ENCODE peak calls at places on chromosomes 7 and 10, in four cellular contexts. I, K, O and R are unnamed samples.
A peak's percentile ranks its signal among the peaks of the same experiment; 100 is the strongest.

GRCh38 chr7:85521108-85521694 is 334.3 kb upstream of the SEMA3D start:
- DNase-seq in O (no peak), I (no peak), K (no peak), R (no peak)

GRCh38 chr7:18086165-18087030 is 58.8 kb upstream of the PRPS1L1 start:
- DNase-seq in I (peak; percentile 25), K (no peak), O (peak; percentile 69), R (peak; percentile 18)

GRCh38 chr7:36723951-36724664 is at the start of gene AOAH:
- DNase-seq in K (no peak), O (no peak), I (no peak), R (no peak)

GRCh38 chr7:24812313-24812945 is 55.2 kb upstream of the GSDME start:
- DNase-seq in K (peak; percentile 46), O (peak; percentile 72), I (peak; percentile 60), R (peak; percentile 50)

GRCh38 chr10:91887900-91888225 is 21.4 kb downstream of the FGFBP3 start:
- DNase-seq in I (no peak), K (no peak), O (no peak), R (no peak)

GRCh38 chr7:92751902-92752901 is 84.2 kb downstream of the CDK6 start:
- DNase-seq in O (no peak), K (peak; percentile 93), I (no peak), R (peak; percentile 68)

GRCh38 chr10:130459851-130460490 is 323.8 kb downstream of the GLRX3 start:
- DNase-seq in K (no peak), I (no peak), O (peak; percentile 10), R (no peak)

GRCh38 chr7:142626420-142627035 is 122.7 kb upstream of the PRSS1 start:
- DNase-seq in I (peak; percentile 65), K (peak; percentile 25), O (peak; percentile 94), R (peak; percentile 16)

GRCh38 chr10:43220971-43221418 is 45.9 kb downstream of the RASGEF1A start:
- DNase-seq in I (no peak), O (no peak), K (no peak), R (no peak)

GRCh38 chr7:33744293-33744692 is 161.0 kb upstream of the BMPER start:
- DNase-seq in K (peak; percentile 58), I (peak; percentile 54), O (no peak), R (peak; percentile 48)

GRCh38 chr10:114472874-114473248 is 68.6 kb upstream of the AFAP1L2 start:
- DNase-seq in O (no peak), I (no peak), K (no peak), R (no peak)

GRCh38 chr10:110840225-110840922 is 31.4 kb upstream of the PDCD4 start:
- DNase-seq in I (no peak), O (no peak), K (peak; percentile 76), R (peak; percentile 41)

GRCh38 chr10:118321724-118322575 is 20.2 kb downstream of the FAM204A start:
- DNase-seq in I (no peak), O (no peak), K (no peak), R (no peak)

GRCh38 chr7:77244222-77244934 is 44.8 kb upstream of the FGL2 start:
- DNase-seq in K (no peak), O (no peak), I (no peak), R (no peak)

GRCh38 chr10:102231357-102232318 is 5.5 kb downstream of the ELOVL3 start:
- DNase-seq in I (peak; percentile 70), O (peak; percentile 94), K (peak; percentile 38), R (peak; percentile 94)

GRCh38 chr7:1979591-1980560 is 252.9 kb downstream of the MAD1L1 start:
- DNase-seq in K (no peak), O (no peak), I (peak; percentile 64), R (no peak)

GRCh38 chr7:134995239-134996096 is 9.2 kb downstream of the AGBL3 start:
- DNase-seq in I (no peak), K (no peak), O (no peak), R (no peak)

GRCh38 chr7:19030280-19030679 is 87.2 kb downstream of the TWIST1 start:
- DNase-seq in K (no peak), O (no peak), I (no peak), R (no peak)

GRCh38 chr7:27560706-27561235 is 101.9 kb downstream of the HIBADH start:
- DNase-seq in O (no peak), K (no peak), I (no peak), R (no peak)

GRCh38 chr7:131285558-131285957 is 42.1 kb upstream of the MKLN1 start:
- DNase-seq in K (no peak), I (no peak), O (no peak), R (no peak)

GRCh38 chr7:47080816-47081215 is 501.1 kb downstream of the TNS3 start:
- DNase-seq in I (no peak), O (no peak), K (no peak), R (no peak)

GRCh38 chr7:73646785-73647724 is 20.6 kb upstream of the VPS37D start:
- DNase-seq in K (no peak), I (no peak), O (no peak), R (no peak)

GRCh38 chr7:125059861-125060456 is 130.3 kb upstream of the POT1 start:
- DNase-seq in I (no peak), K (no peak), O (no peak), R (no peak)

GRCh38 chr7:1367501-1367900 is 91.8 kb downstream of the MICALL2 start:
- DNase-seq in O (no peak), I (no peak), K (no peak), R (no peak)

GRCh38 chr10:11772575-11773288 is 30.6 kb downstream of the ECHDC3 start:
- DNase-seq in O (no peak), I (no peak), K (no peak), R (no peak)

GRCh38 chr7:88759216-88759955 is at the start of gene ZNF804B:
- DNase-seq in O (peak; percentile 75), K (no peak), I (no peak), R (no peak)

GRCh38 chr7:113751547-113751946 is 167.3 kb downstream of the PPP1R3A start:
- DNase-seq in I (no peak), K (no peak), O (no peak), R (no peak)

GRCh38 chr7:20157456-20157855 is 59.7 kb downstream of the MACC1 start:
- DNase-seq in O (no peak), I (no peak), K (no peak), R (no peak)

GRCh38 chr10:44259090-44259874 is 125.6 kb downstream of the CXCL12 start:
- DNase-seq in K (peak; percentile 99), O (no peak), I (no peak), R (no peak)

GRCh38 chr10:111524134-111524533 is 447.3 kb downstream of the ADRA2A start:
- DNase-seq in O (no peak), I (no peak), K (no peak), R (no peak)

GRCh38 chr7:28668085-28668484 is 255.8 kb downstream of the CREB5 start:
- DNase-seq in O (no peak), K (no peak), I (no peak), R (no peak)

GRCh38 chr10:121655254-121656142 is 57.3 kb upstream of the FGFR2 start:
- DNase-seq in I (no peak), O (no peak), K (no peak), R (no peak)

GRCh38 chr7:44251269-44251668 is 50.5 kb downstream of the YKT6 start:
- DNase-seq in I (no peak), K (no peak), O (no peak), R (no peak)

GRCh38 chr7:22499044-22499443 is 944 bp downstream of the STEAP1B start:
- DNase-seq in O (no peak), K (no peak), I (no peak), R (no peak)

GRCh38 chr7:144391823-144392255 is 11.7 kb downstream of the NOBOX start:
- DNase-seq in K (peak; percentile 46), O (peak; percentile 45), I (peak; percentile 56), R (peak; percentile 48)
- TF ChIP-seq RAD21 in K (peak; percentile 34), O (peak; percentile 90), I (peak; percentile 84), R (peak; percentile 90)

DNA sequence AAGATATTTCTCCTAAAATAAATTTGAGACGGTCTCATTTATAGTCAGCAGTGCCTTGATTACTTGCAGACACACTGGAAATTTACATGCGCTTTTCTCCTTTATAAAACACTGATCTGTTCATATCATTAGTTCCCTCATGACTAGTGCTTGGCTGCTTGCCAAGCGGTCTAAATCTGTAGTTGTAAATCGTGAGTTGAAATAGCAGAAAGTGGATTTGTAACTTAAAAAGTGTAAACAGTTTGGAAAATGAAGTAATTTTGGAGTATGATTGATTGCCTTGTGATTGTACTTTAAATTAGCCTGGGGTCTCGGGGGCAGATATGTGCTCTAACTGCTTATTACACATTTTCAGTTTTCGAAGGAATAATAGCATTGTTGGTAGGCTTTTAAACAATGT is 73.1 kb downstream of the ARID5B start:
- DNase-seq in K (no peak), I (no peak), O (no peak), R (no peak)
- TF ChIP-seq JUN in K (no peak), I (no peak), O (no peak), R (no peak)

GRCh38 chr7:140476698-140477261 is 2.5 kb downstream of the MKRN1 start:
- DNase-seq in O (no peak), I (peak; percentile 42), K (no peak), R (no peak)

GRCh38 chr7:140479739-140480084 is 407 bp upstream of the MKRN1 start:
- DNase-seq in O (no peak), I (no peak), K (no peak), R (no peak)

GRCh38 chr7:140478361-140479061 is 794 bp downstream of the MKRN1 start:
- DNase-seq in O (peak; percentile 72), I (no peak), K (no peak), R (peak; percentile 39)

GRCh38 chr7:140479062-140479738 is at the start of gene MKRN1:
- DNase-seq in K (peak; percentile 93), I (peak; percentile 100), O (peak; percentile 97), R (peak; percentile 91)

DNA sequence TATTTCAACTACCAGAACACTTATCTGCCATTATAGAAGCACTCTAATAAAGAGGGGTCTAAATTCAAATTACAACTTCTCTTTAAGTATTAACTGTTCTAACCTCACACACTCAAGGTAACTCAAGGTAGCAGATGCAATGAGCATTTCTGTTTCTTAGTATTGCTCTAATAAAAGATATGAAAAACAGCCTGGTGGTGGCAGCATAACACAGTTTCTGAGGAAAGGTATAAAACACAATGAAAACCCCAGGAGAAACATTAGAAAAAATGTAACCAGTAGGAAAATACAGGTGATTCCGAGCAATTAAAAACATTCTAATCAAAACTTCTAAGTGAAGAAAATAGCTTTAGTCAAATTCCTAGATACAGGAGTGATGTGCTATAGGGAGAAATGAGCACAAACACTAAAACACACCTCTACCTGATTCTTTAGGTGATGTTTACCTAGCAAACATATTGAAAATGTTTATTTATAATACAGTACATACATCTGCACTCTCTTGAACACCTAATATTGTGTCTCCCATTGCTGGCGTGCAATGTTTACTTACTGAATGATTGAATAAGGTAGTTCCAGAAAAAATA is 3.5 kb downstream of the MKRN1 start:
- DNase-seq in O (no peak), I (peak; percentile 50), K (peak; percentile 46), R (peak; percentile 73)
- TF ChIP-seq RAD21 in O (peak; percentile 61), I (peak; percentile 91), K (peak; percentile 43), R (peak; percentile 72)

DNA sequence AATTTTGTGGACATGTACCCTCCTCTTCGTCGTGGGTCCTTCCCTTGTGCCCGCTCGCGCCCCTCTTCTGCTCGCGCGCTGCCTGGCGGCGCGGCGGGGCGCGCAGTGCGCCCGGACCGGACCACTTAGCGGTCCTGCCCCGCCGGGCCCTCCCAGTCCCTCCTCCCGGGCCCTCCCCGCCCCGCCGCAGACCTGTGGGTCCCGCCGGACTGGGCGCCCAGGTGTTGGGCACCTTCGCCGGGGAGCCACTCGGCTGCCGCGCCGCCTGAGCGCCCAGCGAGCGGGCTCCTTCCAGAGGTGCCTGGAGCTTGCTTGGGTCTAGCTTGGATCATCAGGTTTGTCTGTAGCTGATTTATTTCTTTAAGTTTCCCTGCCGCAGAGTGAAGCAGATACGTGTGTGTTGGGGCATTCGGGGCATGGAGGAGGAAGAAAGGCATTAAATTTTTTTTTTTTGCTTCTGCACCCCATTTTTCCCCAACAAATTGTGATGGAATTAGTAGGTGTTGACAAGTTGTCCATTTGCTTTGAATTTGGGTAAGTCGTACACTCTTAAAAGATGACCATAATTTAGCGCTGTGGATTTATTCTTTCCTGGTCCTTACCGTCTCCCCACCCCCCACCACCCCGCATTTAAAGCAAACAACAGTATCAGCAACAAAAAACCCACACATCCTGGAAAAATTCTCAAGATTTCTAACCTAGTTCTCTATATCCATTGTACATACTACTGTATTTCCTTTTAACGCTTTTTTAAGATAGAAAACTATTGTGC is 903 bp downstream of the C1GALT1 start:
- DNase-seq in K (no peak), I (peak; percentile 45), O (no peak), R (peak; percentile 52)
- TF ChIP-seq JUN in K (no peak), I (no peak), O (no peak), R (no peak)